ENCODE peak calls at places on chromosome 9, in five cellular contexts. One of them, this sample, is unnamed.

GRCh38 chr9:132142883-132143282 is 19.0 kb upstream of the NTNG2 start:
- DNase-seq in iris pigment epithelial cell: no peak
- DNase-seq in stimulated activated CD8-positive, alpha-beta memory T cell treated with anti-CD3 and anti-CD28 coated beads, Interleukin-12 subunit alpha, Interleukin-12 subunit beta, amount 100 ng/mL, for 1 hour: no peak
- DNase-seq in stimulated activated CD4-positive, alpha-beta T cell treated with anti-CD3 and anti-CD28 coated beads, Interleukin-2, amount 100 ng/mL, for 48 hours: no peak
- DNase-seq in NCI-H345: no peak
- DNase-seq in this sample: no peak

GRCh38 chr9:119289740-119290139 is 79.5 kb downstream of the BRINP1 start:
- DNase-seq in iris pigment epithelial cell: peak
- DNase-seq in stimulated activated CD8-positive, alpha-beta memory T cell treated with anti-CD3 and anti-CD28 coated beads, Interleukin-12 subunit alpha, Interleukin-12 subunit beta, amount 100 ng/mL, for 1 hour: no peak
- DNase-seq in stimulated activated CD4-positive, alpha-beta T cell treated with anti-CD3 and anti-CD28 coated beads, Interleukin-2, amount 100 ng/mL, for 48 hours: peak
- DNase-seq in NCI-H345: peak
- DNase-seq in this sample: no peak

GRCh38 chr9:73529666-73530065 is 378.0 kb downstream of the ANXA1 start:
- DNase-seq in iris pigment epithelial cell: no peak
- DNase-seq in stimulated activated CD8-positive, alpha-beta memory T cell treated with anti-CD3 and anti-CD28 coated beads, Interleukin-12 subunit alpha, Interleukin-12 subunit beta, amount 100 ng/mL, for 1 hour: no peak
- DNase-seq in stimulated activated CD4-positive, alpha-beta T cell treated with anti-CD3 and anti-CD28 coated beads, Interleukin-2, amount 100 ng/mL, for 48 hours: no peak
- DNase-seq in NCI-H345: no peak
- DNase-seq in this sample: no peak

GRCh38 chr9:86355814-86356213 is 1.6 kb upstream of the TUT7 start:
- DNase-seq in iris pigment epithelial cell: no peak
- DNase-seq in stimulated activated CD4-positive, alpha-beta T cell treated with anti-CD3 and anti-CD28 coated beads, Interleukin-2, amount 100 ng/mL, for 48 hours: no peak
- DNase-seq in stimulated activated CD8-positive, alpha-beta memory T cell treated with anti-CD3 and anti-CD28 coated beads, Interleukin-12 subunit alpha, Interleukin-12 subunit beta, amount 100 ng/mL, for 1 hour: no peak
- DNase-seq in NCI-H345: no peak
- DNase-seq in this sample: no peak

GRCh38 chr9:113509463-113509862 is 45.9 kb downstream of the RGS3 start:
- DNase-seq in iris pigment epithelial cell: peak
- DNase-seq in stimulated activated CD8-positive, alpha-beta memory T cell treated with anti-CD3 and anti-CD28 coated beads, Interleukin-12 subunit alpha, Interleukin-12 subunit beta, amount 100 ng/mL, for 1 hour: no peak
- DNase-seq in NCI-H345: no peak
- DNase-seq in stimulated activated CD4-positive, alpha-beta T cell treated with anti-CD3 and anti-CD28 coated beads, Interleukin-2, amount 100 ng/mL, for 48 hours: no peak
- DNase-seq in this sample: no peak

GRCh38 chr9:18459958-18460584 is 13.9 kb upstream of the ADAMTSL1 start:
- DNase-seq in stimulated activated CD8-positive, alpha-beta memory T cell treated with anti-CD3 and anti-CD28 coated beads, Interleukin-12 subunit alpha, Interleukin-12 subunit beta, amount 100 ng/mL, for 1 hour: no peak
- DNase-seq in NCI-H345: no peak
- DNase-seq in stimulated activated CD4-positive, alpha-beta T cell treated with anti-CD3 and anti-CD28 coated beads, Interleukin-2, amount 100 ng/mL, for 48 hours: no peak
- DNase-seq in iris pigment epithelial cell: peak
- DNase-seq in this sample: no peak

GRCh38 chr9:135440620-135441019 is 39.0 kb upstream of the PPP1R26 start:
- DNase-seq in stimulated activated CD8-positive, alpha-beta memory T cell treated with anti-CD3 and anti-CD28 coated beads, Interleukin-12 subunit alpha, Interleukin-12 subunit beta, amount 100 ng/mL, for 1 hour: no peak
- DNase-seq in iris pigment epithelial cell: no peak
- DNase-seq in NCI-H345: no peak
- DNase-seq in stimulated activated CD4-positive, alpha-beta T cell treated with anti-CD3 and anti-CD28 coated beads, Interleukin-2, amount 100 ng/mL, for 48 hours: no peak
- DNase-seq in this sample: no peak

GRCh38 chr9:137611623-137612609 is 6.4 kb downstream of the ARRDC1 start:
- DNase-seq in iris pigment epithelial cell: peak
- DNase-seq in stimulated activated CD8-positive, alpha-beta memory T cell treated with anti-CD3 and anti-CD28 coated beads, Interleukin-12 subunit alpha, Interleukin-12 subunit beta, amount 100 ng/mL, for 1 hour: no peak
- DNase-seq in stimulated activated CD4-positive, alpha-beta T cell treated with anti-CD3 and anti-CD28 coated beads, Interleukin-2, amount 100 ng/mL, for 48 hours: no peak
- DNase-seq in NCI-H345: peak
- DNase-seq in this sample: no peak

GRCh38 chr9:114504341-114505186 is 709 bp downstream of the WHRN start:
- DNase-seq in stimulated activated CD4-positive, alpha-beta T cell treated with anti-CD3 and anti-CD28 coated beads, Interleukin-2, amount 100 ng/mL, for 48 hours: peak
- DNase-seq in iris pigment epithelial cell: peak
- DNase-seq in stimulated activated CD8-positive, alpha-beta memory T cell treated with anti-CD3 and anti-CD28 coated beads, Interleukin-12 subunit alpha, Interleukin-12 subunit beta, amount 100 ng/mL, for 1 hour: no peak
- DNase-seq in NCI-H345: peak
- DNase-seq in this sample: peak

GRCh38 chr9:26437056-26437711 is 455.4 kb downstream of the CAAP1 start:
- DNase-seq in stimulated activated CD4-positive, alpha-beta T cell treated with anti-CD3 and anti-CD28 coated beads, Interleukin-2, amount 100 ng/mL, for 48 hours: no peak
- DNase-seq in NCI-H345: no peak
- DNase-seq in stimulated activated CD8-positive, alpha-beta memory T cell treated with anti-CD3 and anti-CD28 coated beads, Interleukin-12 subunit alpha, Interleukin-12 subunit beta, amount 100 ng/mL, for 1 hour: no peak
- DNase-seq in iris pigment epithelial cell: no peak
- DNase-seq in this sample: no peak

GRCh38 chr9:14097215-14097614 is 216.7 kb downstream of the NFIB start:
- DNase-seq in stimulated activated CD4-positive, alpha-beta T cell treated with anti-CD3 and anti-CD28 coated beads, Interleukin-2, amount 100 ng/mL, for 48 hours: no peak
- DNase-seq in stimulated activated CD8-positive, alpha-beta memory T cell treated with anti-CD3 and anti-CD28 coated beads, Interleukin-12 subunit alpha, Interleukin-12 subunit beta, amount 100 ng/mL, for 1 hour: no peak
- DNase-seq in NCI-H345: peak
- DNase-seq in iris pigment epithelial cell: peak
- DNase-seq in this sample: no peak

GRCh38 chr9:108271646-108272349 is 584.0 kb downstream of the ACTL7B start:
- DNase-seq in stimulated activated CD4-positive, alpha-beta T cell treated with anti-CD3 and anti-CD28 coated beads, Interleukin-2, amount 100 ng/mL, for 48 hours: no peak
- DNase-seq in NCI-H345: peak
- DNase-seq in iris pigment epithelial cell: peak
- DNase-seq in stimulated activated CD8-positive, alpha-beta memory T cell treated with anti-CD3 and anti-CD28 coated beads, Interleukin-12 subunit alpha, Interleukin-12 subunit beta, amount 100 ng/mL, for 1 hour: no peak
- DNase-seq in this sample: no peak

GRCh38 chr9:134462304-134462703 is 136.0 kb downstream of the RXRA start:
- DNase-seq in stimulated activated CD8-positive, alpha-beta memory T cell treated with anti-CD3 and anti-CD28 coated beads, Interleukin-12 subunit alpha, Interleukin-12 subunit beta, amount 100 ng/mL, for 1 hour: no peak
- DNase-seq in stimulated activated CD4-positive, alpha-beta T cell treated with anti-CD3 and anti-CD28 coated beads, Interleukin-2, amount 100 ng/mL, for 48 hours: no peak
- DNase-seq in iris pigment epithelial cell: no peak
- DNase-seq in NCI-H345: no peak
- DNase-seq in this sample: no peak

GRCh38 chr9:126386088-126386487 is 59.5 kb downstream of the MVB12B start:
- DNase-seq in stimulated activated CD8-positive, alpha-beta memory T cell treated with anti-CD3 and anti-CD28 coated beads, Interleukin-12 subunit alpha, Interleukin-12 subunit beta, amount 100 ng/mL, for 1 hour: no peak
- DNase-seq in stimulated activated CD4-positive, alpha-beta T cell treated with anti-CD3 and anti-CD28 coated beads, Interleukin-2, amount 100 ng/mL, for 48 hours: no peak
- DNase-seq in NCI-H345: peak
- DNase-seq in iris pigment epithelial cell: peak
- DNase-seq in this sample: no peak

GRCh38 chr9:127457191-127457878 is 6.0 kb downstream of the LRSAM1 start:
- DNase-seq in stimulated activated CD4-positive, alpha-beta T cell treated with anti-CD3 and anti-CD28 coated beads, Interleukin-2, amount 100 ng/mL, for 48 hours: no peak
- DNase-seq in NCI-H345: no peak
- DNase-seq in iris pigment epithelial cell: no peak
- DNase-seq in stimulated activated CD8-positive, alpha-beta memory T cell treated with anti-CD3 and anti-CD28 coated beads, Interleukin-12 subunit alpha, Interleukin-12 subunit beta, amount 100 ng/mL, for 1 hour: no peak
- DNase-seq in this sample: no peak

GRCh38 chr9:121783126-121783522 is 131.7 kb downstream of the DAB2IP start:
- DNase-seq in stimulated activated CD4-positive, alpha-beta T cell treated with anti-CD3 and anti-CD28 coated beads, Interleukin-2, amount 100 ng/mL, for 48 hours: no peak
- DNase-seq in iris pigment epithelial cell: no peak
- DNase-seq in NCI-H345: no peak
- DNase-seq in stimulated activated CD8-positive, alpha-beta memory T cell treated with anti-CD3 and anti-CD28 coated beads, Interleukin-12 subunit alpha, Interleukin-12 subunit beta, amount 100 ng/mL, for 1 hour: no peak
- DNase-seq in this sample: peak

GRCh38 chr9:78406933-78407332 is 110.0 kb downstream of the PSAT1 start:
- DNase-seq in NCI-H345: no peak
- DNase-seq in stimulated activated CD4-positive, alpha-beta T cell treated with anti-CD3 and anti-CD28 coated beads, Interleukin-2, amount 100 ng/mL, for 48 hours: no peak
- DNase-seq in stimulated activated CD8-positive, alpha-beta memory T cell treated with anti-CD3 and anti-CD28 coated beads, Interleukin-12 subunit alpha, Interleukin-12 subunit beta, amount 100 ng/mL, for 1 hour: no peak
- DNase-seq in iris pigment epithelial cell: no peak
- DNase-seq in this sample: no peak

GRCh38 chr9:92954078-92954861 is 6.9 kb downstream of the FGD3 start:
- DNase-seq in stimulated activated CD4-positive, alpha-beta T cell treated with anti-CD3 and anti-CD28 coated beads, Interleukin-2, amount 100 ng/mL, for 48 hours: peak
- DNase-seq in iris pigment epithelial cell: peak
- DNase-seq in stimulated activated CD8-positive, alpha-beta memory T cell treated with anti-CD3 and anti-CD28 coated beads, Interleukin-12 subunit alpha, Interleukin-12 subunit beta, amount 100 ng/mL, for 1 hour: peak
- DNase-seq in NCI-H345: peak
- DNase-seq in this sample: no peak

GRCh38 chr9:35517136-35517535 is 27.2 kb downstream of the RUSC2 start:
- DNase-seq in stimulated activated CD8-positive, alpha-beta memory T cell treated with anti-CD3 and anti-CD28 coated beads, Interleukin-12 subunit alpha, Interleukin-12 subunit beta, amount 100 ng/mL, for 1 hour: no peak
- DNase-seq in stimulated activated CD4-positive, alpha-beta T cell treated with anti-CD3 and anti-CD28 coated beads, Interleukin-2, amount 100 ng/mL, for 48 hours: no peak
- DNase-seq in iris pigment epithelial cell: no peak
- DNase-seq in NCI-H345: no peak
- DNase-seq in this sample: no peak

GRCh38 chr9:37753489-37754190 is at the start of gene TRMT10B:
- DNase-seq in stimulated activated CD8-positive, alpha-beta memory T cell treated with anti-CD3 and anti-CD28 coated beads, Interleukin-12 subunit alpha, Interleukin-12 subunit beta, amount 100 ng/mL, for 1 hour: peak
- DNase-seq in stimulated activated CD4-positive, alpha-beta T cell treated with anti-CD3 and anti-CD28 coated beads, Interleukin-2, amount 100 ng/mL, for 48 hours: peak
- DNase-seq in NCI-H345: peak
- DNase-seq in iris pigment epithelial cell: peak
- DNase-seq in this sample: peak

GRCh38 chr9:123217148-123217585 is 51.2 kb downstream of the STRBP start:
- DNase-seq in NCI-H345: no peak
- DNase-seq in stimulated activated CD8-positive, alpha-beta memory T cell treated with anti-CD3 and anti-CD28 coated beads, Interleukin-12 subunit alpha, Interleukin-12 subunit beta, amount 100 ng/mL, for 1 hour: no peak
- DNase-seq in iris pigment epithelial cell: peak
- DNase-seq in stimulated activated CD4-positive, alpha-beta T cell treated with anti-CD3 and anti-CD28 coated beads, Interleukin-2, amount 100 ng/mL, for 48 hours: no peak
- DNase-seq in this sample: no peak

GRCh38 chr9:82404484-82405280 is 416.1 kb downstream of the SPATA31D1 start:
- DNase-seq in NCI-H345: no peak
- DNase-seq in iris pigment epithelial cell: peak
- DNase-seq in stimulated activated CD8-positive, alpha-beta memory T cell treated with anti-CD3 and anti-CD28 coated beads, Interleukin-12 subunit alpha, Interleukin-12 subunit beta, amount 100 ng/mL, for 1 hour: no peak
- DNase-seq in stimulated activated CD4-positive, alpha-beta T cell treated with anti-CD3 and anti-CD28 coated beads, Interleukin-2, amount 100 ng/mL, for 48 hours: no peak
- DNase-seq in this sample: no peak

GRCh38 chr9:35114921-35115341 is 731 bp downstream of the ATOSB start:
- DNase-seq in stimulated activated CD4-positive, alpha-beta T cell treated with anti-CD3 and anti-CD28 coated beads, Interleukin-2, amount 100 ng/mL, for 48 hours: no peak
- DNase-seq in iris pigment epithelial cell: peak
- DNase-seq in NCI-H345: no peak
- DNase-seq in stimulated activated CD8-positive, alpha-beta memory T cell treated with anti-CD3 and anti-CD28 coated beads, Interleukin-12 subunit alpha, Interleukin-12 subunit beta, amount 100 ng/mL, for 1 hour: no peak
- DNase-seq in this sample: no peak

GRCh38 chr9:109574061-109574882 is 76.2 kb upstream of the PTPN3 start:
- DNase-seq in NCI-H345: peak
- DNase-seq in iris pigment epithelial cell: peak
- DNase-seq in stimulated activated CD4-positive, alpha-beta T cell treated with anti-CD3 and anti-CD28 coated beads, Interleukin-2, amount 100 ng/mL, for 48 hours: peak
- DNase-seq in stimulated activated CD8-positive, alpha-beta memory T cell treated with anti-CD3 and anti-CD28 coated beads, Interleukin-12 subunit alpha, Interleukin-12 subunit beta, amount 100 ng/mL, for 1 hour: no peak
- DNase-seq in this sample: no peak

GRCh38 chr9:89274838-89275237 is 36.2 kb upstream of the CKS2 start:
- DNase-seq in stimulated activated CD4-positive, alpha-beta T cell treated with anti-CD3 and anti-CD28 coated beads, Interleukin-2, amount 100 ng/mL, for 48 hours: no peak
- DNase-seq in iris pigment epithelial cell: peak
- DNase-seq in NCI-H345: no peak
- DNase-seq in stimulated activated CD8-positive, alpha-beta memory T cell treated with anti-CD3 and anti-CD28 coated beads, Interleukin-12 subunit alpha, Interleukin-12 subunit beta, amount 100 ng/mL, for 1 hour: no peak
- DNase-seq in this sample: no peak

GRCh38 chr9:78121488-78121887 is 89.9 kb upstream of the GNAQ start:
- DNase-seq in stimulated activated CD8-positive, alpha-beta memory T cell treated with anti-CD3 and anti-CD28 coated beads, Interleukin-12 subunit alpha, Interleukin-12 subunit beta, amount 100 ng/mL, for 1 hour: peak
- DNase-seq in NCI-H345: peak
- DNase-seq in stimulated activated CD4-positive, alpha-beta T cell treated with anti-CD3 and anti-CD28 coated beads, Interleukin-2, amount 100 ng/mL, for 48 hours: peak
- DNase-seq in iris pigment epithelial cell: peak
- DNase-seq in this sample: no peak

GRCh38 chr9:136764301-136764891 is at the start of gene LCN15:
- DNase-seq in stimulated activated CD8-positive, alpha-beta memory T cell treated with anti-CD3 and anti-CD28 coated beads, Interleukin-12 subunit alpha, Interleukin-12 subunit beta, amount 100 ng/mL, for 1 hour: no peak
- DNase-seq in iris pigment epithelial cell: no peak
- DNase-seq in stimulated activated CD4-positive, alpha-beta T cell treated with anti-CD3 and anti-CD28 coated beads, Interleukin-2, amount 100 ng/mL, for 48 hours: no peak
- DNase-seq in NCI-H345: peak
- DNase-seq in this sample: no peak

GRCh38 chr9:31715250-31715649 is 669.2 kb upstream of the ACO1 start:
- DNase-seq in NCI-H345: no peak
- DNase-seq in stimulated activated CD4-positive, alpha-beta T cell treated with anti-CD3 and anti-CD28 coated beads, Interleukin-2, amount 100 ng/mL, for 48 hours: no peak
- DNase-seq in stimulated activated CD8-positive, alpha-beta memory T cell treated with anti-CD3 and anti-CD28 coated beads, Interleukin-12 subunit alpha, Interleukin-12 subunit beta, amount 100 ng/mL, for 1 hour: no peak
- DNase-seq in iris pigment epithelial cell: no peak
- DNase-seq in this sample: no peak

This sample was measured in osteocyte.